ENCODE peak calls at places on chromosome 22, in four cellular contexts. E is adipocyte; R is stimulated activated CD8-positive, alpha-beta memory T cell treated with anti-CD3 and anti-CD28 coated beads, Interleukin-7, amount 100 ng/mL, for 24 hours; P is stromal cell of bone marrow. X is an unnamed sample.

GRCh38 chr22:40671369-40671768 is 7.9 kb upstream of the MCHR1 start:
- DNase-seq in E (no peak), R (no peak), P (no peak), X (no peak)

GRCh38 chr22:19523240-19524169 is 705 bp downstream of the CLDN5 start:
- DNase-seq in E (peak; percentile 32), R (no peak), P (no peak), X (peak; percentile 23)

GRCh38 chr22:30267382-30268302 is 991 bp upstream of the OSM start:
- DNase-seq in E (no peak), R (no peak), P (no peak), X (no peak)

GRCh38 chr22:49585695-49586243 is 241.9 kb downstream of the BRD1 start:
- DNase-seq in E (no peak), R (no peak), P (no peak), X (no peak)

GRCh38 chr22:44913198-44913983 is 96.4 kb downstream of the PHF21B start:
- DNase-seq in E (no peak), R (no peak), P (no peak), X (no peak)

GRCh38 chr22:17120711-17121234 is 387 bp downstream of the TMEM121B start:
- DNase-seq in E (peak; percentile 34), R (no peak), P (no peak), X (no peak)

GRCh38 chr22:46149998-46150549 is at the start of gene PPARA:
- DNase-seq in E (peak; percentile 94), R (peak; percentile 68), P (peak; percentile 72), X (peak; percentile 65)

GRCh38 chr22:39525658-39525975 is 5.3 kb downstream of the ATF4 start:
- DNase-seq in E (no peak), R (no peak), P (no peak), X (no peak)

X was measured in fibroblast of the aortic adventitia.